ENCODE peak calls at places on chromosome 4, in six cellular contexts. E, B, M, D, U and A are unnamed samples.

GRCh38 chr4:26192921-26193894 is 127.6 kb upstream of the RBPJ start:
- DNase-seq in E (no peak), B (no peak), M (no peak), D (no peak), U (peak), A (no peak)

GRCh38 chr4:77599378-77599777 is 6.2 kb upstream of the CXCL13 start:
- DNase-seq in E (no peak), B (peak), M (no peak), D (peak), U (peak), A (peak)

GRCh38 chr4:184826315-184827266 is 823 bp upstream of the ACSL1 start:
- DNase-seq in E (peak), B (no peak), M (peak), D (no peak), U (no peak), A (peak)

GRCh38 chr4:6972911-6973310 is 63.3 kb downstream of the TBC1D14 start:
- DNase-seq in E (no peak), B (no peak), M (no peak), D (no peak), U (no peak), A (no peak)

GRCh38 chr4:85496933-85497332 is 22.0 kb downstream of the ARHGAP24 start:
- DNase-seq in E (no peak), B (no peak), M (no peak), D (peak), U (no peak), A (no peak)

GRCh38 chr4:1794809-1795303 is 1.8 kb downstream of the FGFR3 start:
- DNase-seq in E (no peak), B (no peak), M (no peak), D (no peak), U (peak), A (no peak)

GRCh38 chr4:8523175-8523574 is 57.0 kb upstream of the GPR78 start:
- DNase-seq in E (no peak), B (no peak), M (no peak), D (no peak), U (no peak), A (no peak)

GRCh38 chr4:113325876-113326615 is 276.6 kb downstream of the ANK2 start:
- DNase-seq in E (no peak), B (no peak), M (no peak), D (no peak), U (no peak), A (no peak)

GRCh38 chr4:102639602-102640001 is 121.2 kb downstream of the MANBA start:
- DNase-seq in E (no peak), B (no peak), M (no peak), D (no peak), U (no peak), A (no peak)

GRCh38 chr4:108611360-108611759 is 9.0 kb upstream of the RPL34 start:
- DNase-seq in E (no peak), B (no peak), M (no peak), D (no peak), U (no peak), A (no peak)

GRCh38 chr4:47668810-47669408 is 169.0 kb downstream of the CORIN start:
- DNase-seq in E (peak), B (peak), M (no peak), D (peak), U (peak), A (no peak)

GRCh38 chr4:71389149-71389840 is 50.5 kb downstream of the SLC4A4 start:
- DNase-seq in E (no peak), B (no peak), M (no peak), D (peak), U (no peak), A (no peak)

GRCh38 chr4:16819652-16820051 is 78.8 kb downstream of the LDB2 start:
- DNase-seq in E (no peak), B (no peak), M (no peak), D (no peak), U (no peak), A (no peak)

GRCh38 chr4:54746228-54746627 is 88.5 kb downstream of the KIT start:
- DNase-seq in E (no peak), B (no peak), M (no peak), D (peak), U (no peak), A (no peak)

GRCh38 chr4:84582988-84583870 is at the start of gene CDS1:
- DNase-seq in E (peak), B (peak), M (peak), D (peak), U (peak), A (peak)

GRCh38 chr4:35789899-35790574 is 454.3 kb downstream of the ARAP2 start:
- DNase-seq in E (no peak), B (no peak), M (no peak), D (no peak), U (no peak), A (no peak)

GRCh38 chr4:78059524-78059889 is 2.4 kb downstream of the FRAS1 start:
- DNase-seq in E (peak), B (peak), M (no peak), D (peak), U (peak), A (peak)

GRCh38 chr4:135838889-135839288 is 1637.3 kb upstream of the PABPC4L start:
- DNase-seq in E (no peak), B (no peak), M (no peak), D (peak), U (peak), A (no peak)

GRCh38 chr4:1765409-1766335 is 27.4 kb upstream of the FGFR3 start:
- DNase-seq in E (no peak), B (no peak), M (no peak), D (no peak), U (no peak), A (no peak)

GRCh38 chr4:169024762-169025161 is 14.7 kb upstream of the CBR4 start:
- DNase-seq in E (peak), B (no peak), M (no peak), D (peak), U (peak), A (no peak)

GRCh38 chr4:83582289-83582756 is 46.4 kb downstream of the GPAT3 start:
- DNase-seq in E (peak), B (no peak), M (peak), D (peak), U (peak), A (peak)

GRCh38 chr4:51885371-51885770 is 42.4 kb downstream of the DCUN1D4 start:
- DNase-seq in E (no peak), B (peak), M (no peak), D (peak), U (peak), A (no peak)

GRCh38 chr4:27861381-27861787 is 1000.7 kb downstream of the STIM2 start:
- DNase-seq in E (no peak), B (peak), M (no peak), D (peak), U (peak), A (no peak)

GRCh38 chr4:80033581-80033980 is 39.4 kb downstream of the ANTXR2 start:
- DNase-seq in E (no peak), B (no peak), M (no peak), D (no peak), U (no peak), A (no peak)

GRCh38 chr4:103303011-103303410 is 104.9 kb upstream of the CENPE start:
- DNase-seq in E (no peak), B (no peak), M (no peak), D (no peak), U (no peak), A (no peak)

GRCh38 chr4:11426716-11427115 is 2.0 kb downstream of the HS3ST1 start:
- DNase-seq in E (no peak), B (no peak), M (no peak), D (no peak), U (no peak), A (no peak)

GRCh38 chr4:58809366-58809765 is 1699.2 kb upstream of the IGFBP7 start:
- DNase-seq in E (no peak), B (no peak), M (no peak), D (no peak), U (no peak), A (no peak)

GRCh38 chr4:123896446-123897071 is 500.0 kb downstream of the SPRY1 start:
- DNase-seq in E (no peak), B (no peak), M (no peak), D (no peak), U (no peak), A (no peak)

GRCh38 chr4:151928112-151928511 is 167.3 kb upstream of the GATB start:
- DNase-seq in E (no peak), B (no peak), M (no peak), D (no peak), U (no peak), A (no peak)

GRCh38 chr4:89469930-89470375 is 162.4 kb upstream of the GPRIN3 start:
- DNase-seq in E (no peak), B (no peak), M (no peak), D (peak), U (no peak), A (no peak)

GRCh38 chr4:5785806-5786680 is 75.0 kb downstream of the EVC start:
- DNase-seq in E (no peak), B (no peak), M (no peak), D (no peak), U (no peak), A (no peak)

GRCh38 chr4:8155048-8155447 is 3.6 kb downstream of the ABLIM2 start:
- DNase-seq in E (no peak), B (no peak), M (no peak), D (no peak), U (no peak), A (no peak)

GRCh38 chr4:1153567-1154090 is 18.8 kb downstream of the SPON2 start:
- DNase-seq in E (no peak), B (no peak), M (no peak), D (no peak), U (no peak), A (no peak)

GRCh38 chr4:9800878-9801277 is 19.4 kb downstream of the DRD5 start:
- DNase-seq in E (peak), B (no peak), M (no peak), D (no peak), U (no peak), A (no peak)